ENCODE peak calls at places on chromosomes 16 and 17, in five cellular contexts. D, Q, B, J and F are unnamed samples.

GRCh38 chr16:56600398-56600999 is 7.9 kb upstream of the MT2A start:
- DNase-seq in D (no peak), Q (peak), B (no peak), J (no peak), F (no peak)

GRCh38 chr16:57061084-57061905 is 31.1 kb upstream of the CPNE2 start:
- DNase-seq in D (no peak), Q (no peak), B (peak), J (no peak), F (no peak)

GRCh38 chr16:88383401-88384221 is 852 bp downstream of the ZNF469 start:
- DNase-seq in D (no peak), Q (no peak), B (peak), J (no peak), F (no peak)

GRCh38 chr16:70700101-70701020 is 14.5 kb upstream of the MTSS2 start:
- DNase-seq in D (no peak), Q (no peak), B (no peak), J (peak), F (no peak)

GRCh38 chr16:77197747-77198146 is 1.5 kb upstream of the SYCE1L start:
- DNase-seq in D (no peak), Q (no peak), B (no peak), J (no peak), F (no peak)

GRCh38 chr17:81126281-81127132 is 38.8 kb upstream of the PVALEF start:
- DNase-seq in D (no peak), Q (no peak), B (no peak), J (peak), F (no peak)

GRCh38 chr16:85755929-85756768 is 5.3 kb upstream of the C16orf74 start:
- DNase-seq in D (no peak), Q (no peak), B (no peak), J (no peak), F (no peak)

GRCh38 chr17:73360961-73361761 is 49.4 kb upstream of the CDC42EP4 start:
- DNase-seq in D (no peak), Q (no peak), B (no peak), J (no peak), F (no peak)

GRCh38 chr17:2056221-2057129 is 1.6 kb downstream of the HIC1 start:
- DNase-seq in D (peak), Q (no peak), B (no peak), J (no peak), F (no peak)

GRCh38 chr16:55031481-55031880 is 100.8 kb downstream of the IRX5 start:
- DNase-seq in D (no peak), Q (no peak), B (no peak), J (no peak), F (no peak)

GRCh38 chr17:75571197-75571884 is 16.3 kb upstream of the MYO15B start:
- DNase-seq in D (peak), Q (no peak), B (no peak), J (peak), F (no peak)

GRCh38 chr17:46013502-46014165 is 14.6 kb downstream of the STH start:
- DNase-seq in D (no peak), Q (no peak), B (peak), J (no peak), F (no peak)

GRCh38 chr17:28500712-28501379 is 5.3 kb upstream of the FOXN1 start:
- DNase-seq in D (peak), Q (no peak), B (no peak), J (no peak), F (no peak)

GRCh38 chr16:88479795-88480760 is 27.0 kb downstream of the ZFPM1 start:
- DNase-seq in D (peak), Q (peak), B (no peak), J (no peak), F (no peak)

GRCh38 chr17:1998426-1998784 is 26.7 kb downstream of the RTN4RL1 start:
- DNase-seq in D (no peak), Q (no peak), B (no peak), J (no peak), F (no peak)

GRCh38 chr16:65937455-65937854 is 429.0 kb upstream of the CDH5 start:
- DNase-seq in D (no peak), Q (no peak), B (no peak), J (no peak), F (no peak)

GRCh38 chr17:57260325-57261083 is 4.2 kb downstream of the MSI2 start:
- DNase-seq in D (no peak), Q (no peak), B (no peak), J (no peak), F (no peak)

GRCh38 chr16:12406840-12407690 is 396.6 kb downstream of the CPPED1 start:
- DNase-seq in D (no peak), Q (no peak), B (no peak), J (no peak), F (no peak)

GRCh38 chr17:79537061-79537460 is 73.8 kb downstream of the RBFOX3 start:
- DNase-seq in D (no peak), Q (no peak), B (no peak), J (no peak), F (no peak)

GRCh38 chr16:68287276-68288251 is 23.2 kb downstream of the SLC7A6OS start:
- DNase-seq in D (no peak), Q (peak), B (peak), J (no peak), F (no peak)

GRCh38 chr16:64534180-64534780 is 587.6 kb downstream of the CDH11 start:
- DNase-seq in D (no peak), Q (no peak), B (no peak), J (no peak), F (no peak)

GRCh38 chr17:44236444-44236991 is 17.0 kb upstream of the UBTF start:
- DNase-seq in D (no peak), Q (no peak), B (no peak), J (no peak), F (no peak)